ENCODE peak calls at places on chromosomes 16 and 17, in eight cellular contexts. G is stimulated activated CD4-positive, alpha-beta T cell treated with anti-CD3 and anti-CD28 coated beads, Interleukin-12 subunit alpha, Interleukin-12 subunit beta, amount 100 ng/mL, for 48 hours; R is spleen; U is GM12878; L is GM23248; C is ACHN; D is LoVo; B is activated T-helper 1 cell treated with anti-CD3 and anti-CD28 coated beads, Interleukin-2, amount 50 U/mL, for 16 hours. E is an unnamed sample.

GRCh38 chr16:84730406-84731106 is 30.8 kb downstream of the USP10 start:
- DNase-seq in G (no peak), R (no peak), U (no peak), L (peak), C (peak), D (peak), B (no peak), E (peak)

GRCh38 chr16:61045931-61046330 is 990.3 kb downstream of the CDH8 start:
- DNase-seq in G (no peak), R (no peak), U (no peak), L (no peak), C (no peak), D (no peak), B (no peak), E (no peak)

GRCh38 chr17:79159471-79159870 is 84.8 kb downstream of the ENGASE start:
- DNase-seq in G (no peak), R (no peak), U (no peak), L (no peak), C (no peak), D (no peak), B (no peak), E (no peak)

GRCh38 chr16:83100679-83101078 is 473.9 kb downstream of the CDH13 start:
- DNase-seq in G (no peak), R (no peak), U (no peak), L (peak), C (no peak), D (no peak), B (no peak), E (no peak)

GRCh38 chr16:10678655-10679054 is 16.1 kb downstream of the TEKT5 start:
- DNase-seq in G (no peak), R (no peak), U (no peak), L (no peak), C (no peak), D (no peak), B (no peak), E (no peak)

GRCh38 chr17:28551421-28552186 is 820 bp downstream of the UNC119 start:
- DNase-seq in G (no peak), R (peak), U (no peak), L (peak), C (peak), D (no peak), B (no peak), E (no peak)

GRCh38 chr16:8893976-8894690 is 12.0 kb downstream of the LITAFD start:
- DNase-seq in G (no peak), R (peak), U (no peak), L (no peak), C (no peak), D (no peak), B (no peak), E (no peak)

GRCh38 chr17:28550858-28551257 is 1.6 kb downstream of the UNC119 start:
- DNase-seq in G (no peak), R (peak), U (no peak), L (no peak), C (no peak), D (no peak), B (no peak), E (no peak)

GRCh38 chr17:51056813-51057510 is 63.7 kb downstream of the SPAG9 start:
- DNase-seq in G (no peak), R (no peak), U (no peak), L (peak), C (peak), D (peak), B (no peak), E (no peak)

GRCh38 chr16:85615014-85615851 is 2.1 kb downstream of the GSE1 start:
- DNase-seq in G (no peak), R (peak), U (no peak), L (no peak), C (no peak), D (peak), B (peak), E (peak)

GRCh38 chr17:8611671-8612298 is 18.7 kb downstream of the MYH10 start:
- DNase-seq in G (no peak), R (no peak), U (no peak), L (peak), C (no peak), D (no peak), B (no peak), E (no peak)

GRCh38 chr17:493666-494065 is 141.1 kb upstream of the RPH3AL start:
- DNase-seq in G (no peak), R (peak), U (no peak), L (no peak), C (no peak), D (no peak), B (no peak), E (no peak)

GRCh38 chr17:39177256-39177655 is 11.3 kb upstream of the ARL5C start:
- DNase-seq in G (no peak), R (no peak), U (no peak), L (no peak), C (no peak), D (no peak), B (no peak), E (no peak)

GRCh38 chr16:65375651-65376050 is 253.8 kb upstream of the CDH11 start:
- DNase-seq in G (no peak), R (no peak), U (no peak), L (peak), C (no peak), D (no peak), B (no peak), E (no peak)

GRCh38 chr17:30906101-30906911 is at the start of gene TEFM:
- DNase-seq in G (peak), R (peak), U (peak), L (peak), C (peak), D (peak), B (peak), E (peak)

GRCh38 chr17:45857977-45858708 is 13.5 kb downstream of the SPPL2C start:
- DNase-seq in G (no peak), R (no peak), U (no peak), L (peak), C (peak), D (peak), B (no peak), E (no peak)

GRCh38 chr16:57565461-57565860 is 23.0 kb downstream of the ADGRG5 start:
- DNase-seq in G (no peak), R (no peak), U (no peak), L (no peak), C (no peak), D (no peak), B (no peak), E (no peak)

GRCh38 chr16:2465653-2466415 is 5.3 kb upstream of the NTN3 start:
- DNase-seq in G (no peak), R (no peak), U (no peak), L (peak), C (no peak), D (no peak), B (no peak), E (no peak)

GRCh38 chr17:80125656-80126448 is 21.1 kb downstream of the EIF4A3 start:
- DNase-seq in G (no peak), R (no peak), U (no peak), L (peak), C (no peak), D (no peak), B (no peak), E (no peak)

GRCh38 chr16:89473136-89473712 is 17.1 kb downstream of the ANKRD11 start:
- DNase-seq in G (no peak), R (no peak), U (no peak), L (no peak), C (no peak), D (no peak), B (no peak), E (no peak)

GRCh38 chr17:44102845-44103622 is 20.4 kb downstream of the HDAC5 start:
- DNase-seq in G (no peak), R (no peak), U (no peak), L (no peak), C (no peak), D (no peak), B (no peak), E (no peak)

GRCh38 chr16:84571506-84571905 is 46.4 kb downstream of the COTL1 start:
- DNase-seq in G (no peak), R (no peak), U (no peak), L (no peak), C (no peak), D (no peak), B (no peak), E (no peak)

GRCh38 chr16:66746682-66747081 is 4.7 kb downstream of the DYNC1LI2 start:
- DNase-seq in G (no peak), R (no peak), U (peak), L (peak), C (no peak), D (no peak), B (no peak), E (no peak)

GRCh38 chr17:76417499-76418143 is 33.2 kb downstream of the SPHK1 start:
- DNase-seq in G (no peak), R (peak), U (no peak), L (no peak), C (peak), D (peak), B (no peak), E (no peak)

GRCh38 chr16:88437367-88437964 is 15.6 kb upstream of the ZFPM1 start:
- DNase-seq in G (peak), R (peak), U (no peak), L (peak), C (peak), D (peak), B (peak), E (peak)

GRCh38 chr17:63450551-63450950 is 4.4 kb upstream of the CYB561 start:
- DNase-seq in G (no peak), R (no peak), U (no peak), L (peak), C (no peak), D (no peak), B (no peak), E (no peak)

GRCh38 chr17:60562421-60562820 is 36.4 kb upstream of the APPBP2 start:
- DNase-seq in G (no peak), R (no peak), U (no peak), L (no peak), C (peak), D (no peak), B (no peak), E (no peak)

GRCh38 chr17:56125830-56126819 is 27.1 kb upstream of the ANKFN1 start:
- DNase-seq in G (no peak), R (no peak), U (no peak), L (peak), C (peak), D (peak), B (no peak), E (no peak)

GRCh38 chr17:72311004-72311403 is 190.2 kb downstream of the SOX9 start:
- DNase-seq in G (no peak), R (no peak), U (peak), L (no peak), C (no peak), D (no peak), B (no peak), E (no peak)

GRCh38 chr16:69126221-69126620 is 6.2 kb downstream of the CHTF8 start:
- DNase-seq in G (no peak), R (no peak), U (no peak), L (no peak), C (no peak), D (no peak), B (no peak), E (no peak)

GRCh38 chr17:40319651-40320550 is 10.9 kb downstream of the RARA start:
- DNase-seq in G (peak), R (peak), U (no peak), L (peak), C (no peak), D (no peak), B (peak), E (peak)

E was measured in CD8-positive, alpha-beta memory T cell.